ENCODE peak calls at places on chromosomes 6 and 20, in nine cellular contexts. One of them, this sample, is unnamed.

GRCh38 chr20:53381568-53382262 is 211.9 kb downstream of the ZNF217 start:
- DNase-seq in HAP-1: no peak
- DNase-seq in left cardiac atrium: no peak
- DNase-seq in LNCaP clone FGC: no peak
- DNase-seq in H54: no peak
- DNase-seq in stimulated activated CD4-positive, alpha-beta T cell treated with anti-CD3 and anti-CD28 coated beads, Interleukin-1b, Interleukin-23, amount 100 ng/mL, for 24 hours: no peak
- DNase-seq in GDM1: no peak
- DNase-seq in sciatic nerve: no peak
- DNase-seq in AG08396: no peak
- DNase-seq in this sample: no peak

GRCh38 chr20:4966826-4967751 is 34.2 kb downstream of the SLC23A2 start:
- DNase-seq in HAP-1: no peak
- DNase-seq in left cardiac atrium: no peak
- DNase-seq in LNCaP clone FGC: no peak
- DNase-seq in H54: no peak
- DNase-seq in stimulated activated CD4-positive, alpha-beta T cell treated with anti-CD3 and anti-CD28 coated beads, Interleukin-1b, Interleukin-23, amount 100 ng/mL, for 24 hours: no peak
- DNase-seq in GDM1: no peak
- DNase-seq in sciatic nerve: no peak
- DNase-seq in AG08396: no peak
- DNase-seq in this sample: no peak

GRCh38 chr20:59221049-59221748 is 57.6 kb downstream of the ZNF831 start:
- DNase-seq in HAP-1: no peak
- DNase-seq in left cardiac atrium: no peak
- DNase-seq in LNCaP clone FGC: no peak
- DNase-seq in H54: no peak
- DNase-seq in stimulated activated CD4-positive, alpha-beta T cell treated with anti-CD3 and anti-CD28 coated beads, Interleukin-1b, Interleukin-23, amount 100 ng/mL, for 24 hours: no peak
- DNase-seq in GDM1: no peak
- DNase-seq in sciatic nerve: no peak
- DNase-seq in AG08396: peak; percentile 22
- DNase-seq in this sample: no peak

GRCh38 chr6:75419980-75420379 is 73.6 kb downstream of the FILIP1 start:
- DNase-seq in HAP-1: no peak
- DNase-seq in left cardiac atrium: no peak
- DNase-seq in LNCaP clone FGC: no peak
- DNase-seq in H54: no peak
- DNase-seq in stimulated activated CD4-positive, alpha-beta T cell treated with anti-CD3 and anti-CD28 coated beads, Interleukin-1b, Interleukin-23, amount 100 ng/mL, for 24 hours: no peak
- DNase-seq in GDM1: no peak
- DNase-seq in sciatic nerve: no peak
- DNase-seq in AG08396: no peak
- DNase-seq in this sample: no peak

GRCh38 chr20:5000263-5001173 is 792 bp downstream of the SLC23A2 start:
- DNase-seq in HAP-1: no peak
- DNase-seq in left cardiac atrium: peak; percentile 62
- DNase-seq in LNCaP clone FGC: no peak
- DNase-seq in H54: no peak
- DNase-seq in stimulated activated CD4-positive, alpha-beta T cell treated with anti-CD3 and anti-CD28 coated beads, Interleukin-1b, Interleukin-23, amount 100 ng/mL, for 24 hours: no peak
- DNase-seq in GDM1: no peak
- DNase-seq in sciatic nerve: peak; percentile 78
- DNase-seq in AG08396: peak; percentile 63
- DNase-seq in this sample: peak; percentile 24

GRCh38 chr6:125791151-125791819 is 525 bp downstream of the NCOA7 start:
- DNase-seq in HAP-1: peak; percentile 59
- DNase-seq in left cardiac atrium: peak; percentile 44
- DNase-seq in LNCaP clone FGC: no peak
- DNase-seq in H54: peak; percentile 11
- DNase-seq in stimulated activated CD4-positive, alpha-beta T cell treated with anti-CD3 and anti-CD28 coated beads, Interleukin-1b, Interleukin-23, amount 100 ng/mL, for 24 hours: no peak
- DNase-seq in GDM1: no peak
- DNase-seq in sciatic nerve: no peak
- DNase-seq in AG08396: peak; percentile 66
- DNase-seq in this sample: peak; percentile 51

GRCh38 chr6:91720323-91720722 is 1133.5 kb upstream of the MAP3K7 start:
- DNase-seq in HAP-1: no peak
- DNase-seq in left cardiac atrium: no peak
- DNase-seq in LNCaP clone FGC: no peak
- DNase-seq in H54: no peak
- DNase-seq in stimulated activated CD4-positive, alpha-beta T cell treated with anti-CD3 and anti-CD28 coated beads, Interleukin-1b, Interleukin-23, amount 100 ng/mL, for 24 hours: no peak
- DNase-seq in GDM1: no peak
- DNase-seq in sciatic nerve: no peak
- DNase-seq in AG08396: no peak
- DNase-seq in this sample: no peak

GRCh38 chr6:137659871-137660270 is 165.7 kb upstream of the OLIG3 start:
- DNase-seq in HAP-1: no peak
- DNase-seq in left cardiac atrium: no peak
- DNase-seq in LNCaP clone FGC: no peak
- DNase-seq in H54: no peak
- DNase-seq in stimulated activated CD4-positive, alpha-beta T cell treated with anti-CD3 and anti-CD28 coated beads, Interleukin-1b, Interleukin-23, amount 100 ng/mL, for 24 hours: no peak
- DNase-seq in GDM1: no peak
- DNase-seq in sciatic nerve: no peak
- DNase-seq in AG08396: no peak
- DNase-seq in this sample: no peak

GRCh38 chr6:105648276-105648675 is 245.4 kb upstream of the PREP start:
- DNase-seq in HAP-1: no peak
- DNase-seq in left cardiac atrium: no peak
- DNase-seq in LNCaP clone FGC: no peak
- DNase-seq in H54: no peak
- DNase-seq in stimulated activated CD4-positive, alpha-beta T cell treated with anti-CD3 and anti-CD28 coated beads, Interleukin-1b, Interleukin-23, amount 100 ng/mL, for 24 hours: no peak
- DNase-seq in GDM1: no peak
- DNase-seq in sciatic nerve: no peak
- DNase-seq in AG08396: no peak
- DNase-seq in this sample: no peak

GRCh38 chr6:119346914-119347313 is 2.6 kb downstream of the MAN1A1 start:
- DNase-seq in HAP-1: peak; percentile 37
- DNase-seq in left cardiac atrium: no peak
- DNase-seq in LNCaP clone FGC: no peak
- DNase-seq in H54: no peak
- DNase-seq in stimulated activated CD4-positive, alpha-beta T cell treated with anti-CD3 and anti-CD28 coated beads, Interleukin-1b, Interleukin-23, amount 100 ng/mL, for 24 hours: no peak
- DNase-seq in GDM1: no peak
- DNase-seq in sciatic nerve: no peak
- DNase-seq in AG08396: no peak
- DNase-seq in this sample: no peak

GRCh38 chr20:50804453-50805348 is 9.8 kb downstream of the BCAS4 start:
- DNase-seq in HAP-1: no peak
- DNase-seq in left cardiac atrium: no peak
- DNase-seq in LNCaP clone FGC: no peak
- DNase-seq in H54: no peak
- DNase-seq in stimulated activated CD4-positive, alpha-beta T cell treated with anti-CD3 and anti-CD28 coated beads, Interleukin-1b, Interleukin-23, amount 100 ng/mL, for 24 hours: no peak
- DNase-seq in GDM1: no peak
- DNase-seq in sciatic nerve: no peak
- DNase-seq in AG08396: no peak
- DNase-seq in this sample: no peak

GRCh38 chr6:15313367-15313766 is 67.5 kb downstream of the JARID2 start:
- DNase-seq in HAP-1: no peak
- DNase-seq in left cardiac atrium: peak; percentile 48
- DNase-seq in LNCaP clone FGC: no peak
- DNase-seq in H54: no peak
- DNase-seq in stimulated activated CD4-positive, alpha-beta T cell treated with anti-CD3 and anti-CD28 coated beads, Interleukin-1b, Interleukin-23, amount 100 ng/mL, for 24 hours: no peak
- DNase-seq in GDM1: no peak
- DNase-seq in sciatic nerve: no peak
- DNase-seq in AG08396: no peak
- DNase-seq in this sample: no peak

GRCh38 chr6:166754218-166755030 is 127.4 kb upstream of the RPS6KA2 start:
- DNase-seq in HAP-1: no peak
- DNase-seq in left cardiac atrium: no peak
- DNase-seq in LNCaP clone FGC: no peak
- DNase-seq in H54: no peak
- DNase-seq in stimulated activated CD4-positive, alpha-beta T cell treated with anti-CD3 and anti-CD28 coated beads, Interleukin-1b, Interleukin-23, amount 100 ng/mL, for 24 hours: no peak
- DNase-seq in GDM1: no peak
- DNase-seq in sciatic nerve: no peak
- DNase-seq in AG08396: no peak
- DNase-seq in this sample: no peak

GRCh38 chr6:139981810-139982550 is 607.5 kb upstream of the CITED2 start:
- DNase-seq in HAP-1: peak; percentile 70
- DNase-seq in left cardiac atrium: no peak
- DNase-seq in LNCaP clone FGC: peak; percentile 89
- DNase-seq in H54: no peak
- DNase-seq in stimulated activated CD4-positive, alpha-beta T cell treated with anti-CD3 and anti-CD28 coated beads, Interleukin-1b, Interleukin-23, amount 100 ng/mL, for 24 hours: no peak
- DNase-seq in GDM1: no peak
- DNase-seq in sciatic nerve: no peak
- DNase-seq in AG08396: no peak
- DNase-seq in this sample: no peak

GRCh38 chr6:90087103-90087833 is 193.0 kb downstream of the GJA10 start:
- DNase-seq in HAP-1: no peak
- DNase-seq in left cardiac atrium: no peak
- DNase-seq in LNCaP clone FGC: no peak
- DNase-seq in H54: no peak
- DNase-seq in stimulated activated CD4-positive, alpha-beta T cell treated with anti-CD3 and anti-CD28 coated beads, Interleukin-1b, Interleukin-23, amount 100 ng/mL, for 24 hours: no peak
- DNase-seq in GDM1: no peak
- DNase-seq in sciatic nerve: no peak
- DNase-seq in AG08396: no peak
- DNase-seq in this sample: no peak

This sample was measured in HL-60.